ENCODE peak calls at places on chromosomes 16 and 17, in five cellular contexts. Y is brain microvascular endothelial cell, M is stomach, I is prostate gland, K is heart right ventricle. S is an unnamed sample. For H3K27me3, the result is how much of the 10 kb centered on the place peaks cover.

GRCh38 chr17:4939804-4940624 is at the start of the genes RNF167 and SLC25A11:
- DNase-seq in Y (peak), K (peak), M (peak), I (peak), S (peak)

GRCh38 chr16:47424846-47425245 is 36.0 kb downstream of the ITFG1 start:
- DNase-seq in M (no peak), I (no peak), Y (no peak), K (no peak), S (no peak)

GRCh38 chr17:38701504-38702165 is 3.4 kb upstream of the MLLT6 start:
- DNase-seq in M (no peak), K (no peak), Y (no peak), I (no peak), S (peak)

GRCh38 chr16:3880623-3881498 is at the start of gene CREBBP:
- DNase-seq in K (peak), I (peak), M (peak), Y (peak), S (peak)

GRCh38 chr16:31250782-31251384 is 8.9 kb upstream of the ITGAM start:
- DNase-seq in I (no peak), Y (no peak), K (no peak), M (no peak), S (no peak)

GRCh38 chr16:28990375-28991040 is 5.7 kb downstream of the LAT start:
- DNase-seq in Y (no peak), I (no peak), M (no peak), K (no peak), S (no peak)

GRCh38 chr17:52383493-52384100 is 225.1 kb upstream of the CA10 start:
- DNase-seq in Y (peak), K (peak), M (peak), I (peak), S (no peak)

GRCh38 chr16:21036471-21036870 is 114.2 kb downstream of the DNAH3 start:
- DNase-seq in Y (no peak), K (no peak), M (no peak), I (no peak), S (no peak)

GRCh38 chr16:23838485-23839142 is 2.8 kb downstream of the PRKCB start:
- DNase-seq in M (no peak), K (no peak), Y (no peak), I (no peak), S (no peak)

GRCh38 chr16:58264961-58265479 is 29.8 kb downstream of the PRSS54 start:
- DNase-seq in I (no peak), M (no peak), K (no peak), Y (peak), S (peak)

GRCh38 chr17:951388-952132 is 28.0 kb downstream of the NXN start:
- DNase-seq in Y (peak), K (no peak), I (peak), M (no peak), S (peak)

GRCh38 chr17:76497979-76498885 is 3.0 kb downstream of the RHBDF2 start:
- DNase-seq in K (peak), M (peak), Y (peak), I (peak), S (peak)

GRCh38 chr16:66706506-66706880 is 9.9 kb upstream of the CMTM4 start:
- DNase-seq in Y (no peak), K (no peak), M (no peak), I (no peak), S (no peak)

GRCh38 chr17:82267575-82268379 is 5.7 kb downstream of the CSNK1D start:
- DNase-seq in K (peak), Y (peak), I (peak), M (peak), S (peak)

GRCh38 chr17:41492771-41493170 is 3.1 kb upstream of the KRT36 start:
- DNase-seq in M (no peak), K (peak), I (no peak), Y (peak), S (no peak)

GRCh38 chr17:4005296-4006164 is 41.3 kb upstream of the ATP2A3 start:
- DNase-seq in K (no peak), I (no peak), M (no peak), Y (no peak), S (no peak)

GRCh38 chr17:43834106-43834505 is 1.2 kb upstream of the MPP3 start:
- DNase-seq in K (no peak), I (no peak), Y (peak), M (no peak), S (no peak)

GRCh38 chr17:64773836-64774761 is 112.0 kb upstream of the SMURF2 start:
- DNase-seq in K (no peak), M (peak), I (peak), Y (peak), S (peak)

GRCh38 chr17:81278831-81279230 is 16.3 kb downstream of the SLC38A10 start:
- DNase-seq in K (no peak), Y (no peak), I (no peak), M (no peak), S (no peak)

GRCh38 chr16:4892356-4893102 is 44.4 kb downstream of the PPL start:
- DNase-seq in Y (no peak), M (no peak), K (peak), I (no peak), S (no peak)

GRCh38 chr17:78852709-78853111 is 12.1 kb upstream of the USP36 start:
- DNase-seq in M (peak), Y (no peak), K (no peak), I (no peak), S (no peak)

GRCh38 chr17:36940313-36941264 is 3.3 kb downstream of the LHX1 start:
- DNase-seq in Y (no peak), K (no peak), M (no peak), I (no peak), S (no peak)

GRCh38 chr16:66293932-66294331 is 72.6 kb upstream of the CDH5 start:
- DNase-seq in Y (no peak), I (no peak), M (no peak), K (no peak), S (peak)

GRCh38 chr17:75181608-75182318 is 996 bp downstream of the SUMO2 start:
- DNase-seq in M (peak), Y (no peak), I (peak), K (peak), S (peak)

GRCh38 chr16:47143677-47144558 is at the start of gene NETO2:
- DNase-seq in K (peak), M (peak), I (peak), Y (peak), S (peak)

GRCh38 chr17:16486373-16487250 is 5.4 kb downstream of the LRRC75A start:
- DNase-seq in M (peak), Y (peak), K (peak), I (peak), S (no peak)

GRCh38 chr17:82802141-82802540 is 37.7 kb downstream of the ZNF750 start:
- DNase-seq in M (no peak), Y (no peak), K (no peak), I (no peak), S (peak)

GRCh38 chr17:41632482-41633105 is 8.2 kb upstream of the KRT17 start:
- DNase-seq in M (no peak), K (no peak), I (no peak), Y (no peak), S (no peak)

GRCh38 chr17:74773871-74774286 is 2.3 kb downstream of the NAT9 start:
- DNase-seq in M (no peak), I (no peak), K (no peak), Y (peak), S (peak)

GRCh38 chr16:71474864-71475263 is 12.8 kb upstream of the ZNF23 start:
- DNase-seq in M (no peak), K (no peak), Y (peak), I (no peak), S (peak)

DNA sequence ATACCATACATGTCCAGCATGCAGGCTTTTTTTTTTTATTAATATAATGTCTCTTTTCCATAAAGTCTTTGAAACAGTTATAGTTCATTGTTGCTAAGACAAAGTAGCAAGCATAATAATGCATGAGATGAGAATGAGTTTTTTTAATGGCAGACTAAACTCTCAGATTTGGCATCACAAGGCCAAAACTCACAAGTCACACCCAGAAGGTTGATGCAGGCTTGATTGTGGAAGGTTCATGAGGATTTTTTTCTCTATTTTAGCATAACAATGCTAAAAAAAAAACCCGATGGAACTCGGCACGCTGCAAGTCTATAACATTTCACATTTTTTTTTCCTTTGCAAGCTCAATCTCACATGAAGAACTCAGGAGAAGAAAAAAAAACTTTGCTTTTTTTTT is 2.8 kb downstream of the MAF start:
- DNase-seq in K (no peak), M (no peak), Y (no peak), I (no peak), S (no peak)
- H3K27ac ChIP-seq in K (peak), M (peak), Y (no peak), I (peak), S (no peak)

GRCh38 chr16:49283376-49284049 is 1.9 kb upstream of the CBLN1 start:
- DNase-seq in M (no peak), K (no peak), I (no peak), Y (no peak), S (no peak)
- H3K4me3 ChIP-seq in M (peak), K (peak), I (no peak), Y (no peak), S (no peak)

DNA sequence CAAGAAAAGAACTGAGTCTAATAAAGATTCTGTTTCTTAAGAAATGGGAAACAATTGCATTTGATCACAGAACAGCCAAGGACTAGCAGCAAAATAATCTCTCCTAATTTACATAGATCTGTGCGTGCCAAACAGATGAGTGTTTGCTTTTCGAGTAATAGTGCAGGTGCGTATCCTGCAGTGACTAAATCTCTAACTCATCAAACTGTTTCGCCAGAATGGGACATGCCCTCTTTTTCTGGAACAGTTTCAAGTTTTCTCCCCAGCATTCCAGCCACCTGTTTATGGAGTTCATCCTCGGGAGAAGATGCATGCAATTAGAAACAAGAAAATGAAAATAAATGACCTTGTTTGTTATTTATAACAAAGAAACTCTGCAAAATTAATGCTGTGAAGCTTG is 5.7 kb upstream of the TOX3 start:
- DNase-seq in M (no peak), Y (no peak), K (no peak), I (no peak), S (no peak)
- H3K27me3 ChIP-seq in M (under half), Y (under half), K (under half), I (under half), S (under half)

DNA sequence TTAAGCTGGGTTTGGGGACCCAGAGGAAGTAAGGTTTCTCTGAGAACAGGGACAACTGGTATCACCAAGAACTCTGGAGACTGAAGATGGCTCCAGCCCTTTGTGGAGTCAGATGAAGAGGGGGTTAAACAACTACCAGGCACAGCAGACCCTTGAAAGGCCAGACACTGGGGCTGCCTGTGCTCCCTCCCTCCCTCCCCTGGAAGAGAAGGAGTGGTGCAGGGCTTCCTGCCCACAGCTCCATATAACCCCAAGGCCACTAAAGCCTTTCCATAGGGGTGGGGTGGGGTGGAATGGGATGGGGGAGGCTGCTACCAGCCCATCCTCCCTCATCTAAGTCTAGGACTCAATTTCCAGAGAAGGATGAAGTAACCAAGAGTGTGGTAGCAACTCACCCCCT is 66.7 kb downstream of the CCDC182 start:
- DNase-seq in K (no peak), I (no peak), M (no peak), Y (no peak), S (peak)
- H3K27ac ChIP-seq in K (no peak), I (no peak), M (no peak), Y (no peak), S (no peak)

S was measured in SJSA1.